ENCODE peak calls at places on chromosome 14, in eight cellular contexts. One of them, this sample, is unnamed. For H3K4me1, the result is how much of the 10 kb centered on the place peaks cover.

GRCh38 chr14:102580552-102581110 is 11.8 kb upstream of the RCOR1 start:
- DNase-seq in GM23338: no peak
- DNase-seq in transverse colon: no peak
- DNase-seq in endothelial cell of umbilical vein: no peak
- DNase-seq in HCT116: no peak
- DNase-seq in breast epithelium: no peak
- DNase-seq in suprapubic skin: no peak
- DNase-seq in upper lobe of left lung: no peak
- DNase-seq in this sample: no peak

GRCh38 chr14:64502476-64503183 is 1.0 kb downstream of the ZBTB25 start:
- DNase-seq in HCT116: no peak
- DNase-seq in transverse colon: peak
- DNase-seq in endothelial cell of umbilical vein: peak
- DNase-seq in suprapubic skin: no peak
- DNase-seq in breast epithelium: no peak
- DNase-seq in GM23338: peak
- DNase-seq in upper lobe of left lung: peak
- DNase-seq in this sample: peak

GRCh38 chr14:32434180-32434579 is 105.1 kb downstream of the AKAP6 start:
- DNase-seq in HCT116: no peak
- DNase-seq in suprapubic skin: no peak
- DNase-seq in GM23338: no peak
- DNase-seq in breast epithelium: no peak
- DNase-seq in transverse colon: peak
- DNase-seq in upper lobe of left lung: no peak
- DNase-seq in endothelial cell of umbilical vein: no peak
- DNase-seq in this sample: no peak

GRCh38 chr14:66039495-66039894 is 446.7 kb upstream of the CCDC196 start:
- DNase-seq in GM23338: no peak
- DNase-seq in transverse colon: no peak
- DNase-seq in suprapubic skin: no peak
- DNase-seq in HCT116: no peak
- DNase-seq in breast epithelium: no peak
- DNase-seq in upper lobe of left lung: no peak
- DNase-seq in endothelial cell of umbilical vein: no peak
- DNase-seq in this sample: no peak

GRCh38 chr14:64757601-64758000 is 53.4 kb downstream of the PLEKHG3 start:
- DNase-seq in GM23338: no peak
- DNase-seq in HCT116: no peak
- DNase-seq in transverse colon: no peak
- DNase-seq in endothelial cell of umbilical vein: no peak
- DNase-seq in suprapubic skin: no peak
- DNase-seq in breast epithelium: no peak
- DNase-seq in upper lobe of left lung: no peak
- DNase-seq in this sample: no peak

GRCh38 chr14:53002576-53002975 is 51.7 kb upstream of the FERMT2 start:
- DNase-seq in breast epithelium: no peak
- DNase-seq in transverse colon: no peak
- DNase-seq in GM23338: no peak
- DNase-seq in upper lobe of left lung: no peak
- DNase-seq in suprapubic skin: no peak
- DNase-seq in endothelial cell of umbilical vein: no peak
- DNase-seq in HCT116: no peak
- DNase-seq in this sample: no peak

GRCh38 chr14:75559451-75560187 is 18.8 kb upstream of the FLVCR2 start:
- DNase-seq in GM23338: no peak
- DNase-seq in upper lobe of left lung: peak
- DNase-seq in transverse colon: no peak
- DNase-seq in HCT116: no peak
- DNase-seq in endothelial cell of umbilical vein: no peak
- DNase-seq in breast epithelium: no peak
- DNase-seq in suprapubic skin: no peak
- DNase-seq in this sample: peak

GRCh38 chr14:76699209-76699608 is 62.1 kb upstream of the VASH1 start:
- DNase-seq in transverse colon: no peak
- DNase-seq in upper lobe of left lung: no peak
- DNase-seq in endothelial cell of umbilical vein: no peak
- DNase-seq in HCT116: no peak
- DNase-seq in breast epithelium: no peak
- DNase-seq in suprapubic skin: no peak
- DNase-seq in GM23338: no peak
- DNase-seq in this sample: no peak

GRCh38 chr14:87049886-87050820 is 942.8 kb downstream of the GALC start:
- DNase-seq in GM23338: peak
- DNase-seq in breast epithelium: no peak
- DNase-seq in suprapubic skin: no peak
- DNase-seq in transverse colon: no peak
- DNase-seq in upper lobe of left lung: no peak
- DNase-seq in HCT116: no peak
- DNase-seq in endothelial cell of umbilical vein: no peak
- DNase-seq in this sample: no peak

GRCh38 chr14:73718742-73719251 is 4.6 kb upstream of the PNMA1 start:
- DNase-seq in endothelial cell of umbilical vein: no peak
- DNase-seq in GM23338: peak
- DNase-seq in transverse colon: no peak
- DNase-seq in upper lobe of left lung: no peak
- DNase-seq in breast epithelium: no peak
- DNase-seq in suprapubic skin: no peak
- DNase-seq in HCT116: no peak
- DNase-seq in this sample: no peak

GRCh38 chr14:74610199-74610865 is 1.7 kb downstream of the LTBP2 start:
- DNase-seq in endothelial cell of umbilical vein: peak
- DNase-seq in suprapubic skin: no peak
- DNase-seq in GM23338: no peak
- DNase-seq in breast epithelium: no peak
- DNase-seq in upper lobe of left lung: no peak
- DNase-seq in HCT116: no peak
- DNase-seq in transverse colon: no peak
- DNase-seq in this sample: no peak

GRCh38 chr14:81343701-81344100 is 56.4 kb downstream of the STON2 start:
- DNase-seq in endothelial cell of umbilical vein: no peak
- DNase-seq in GM23338: no peak
- DNase-seq in suprapubic skin: no peak
- DNase-seq in HCT116: no peak
- DNase-seq in breast epithelium: no peak
- DNase-seq in transverse colon: no peak
- DNase-seq in upper lobe of left lung: no peak
- DNase-seq in this sample: no peak

GRCh38 chr14:102096569-102097188 is 9.8 kb upstream of the HSP90AA1 start:
- DNase-seq in upper lobe of left lung: peak
- DNase-seq in endothelial cell of umbilical vein: peak
- DNase-seq in HCT116: peak
- DNase-seq in suprapubic skin: peak
- DNase-seq in GM23338: peak
- DNase-seq in transverse colon: peak
- DNase-seq in breast epithelium: peak
- DNase-seq in this sample: peak

GRCh38 chr14:64026600-64026999 is 173.8 kb downstream of the SYNE2 start:
- DNase-seq in suprapubic skin: no peak
- DNase-seq in transverse colon: no peak
- DNase-seq in HCT116: no peak
- DNase-seq in breast epithelium: no peak
- DNase-seq in upper lobe of left lung: no peak
- DNase-seq in GM23338: no peak
- DNase-seq in endothelial cell of umbilical vein: no peak
- DNase-seq in this sample: no peak

GRCh38 chr14:83019744-83020414 is 1486.2 kb upstream of the SEL1L start:
- DNase-seq in HCT116: no peak
- DNase-seq in upper lobe of left lung: no peak
- DNase-seq in breast epithelium: no peak
- DNase-seq in transverse colon: no peak
- DNase-seq in suprapubic skin: no peak
- DNase-seq in endothelial cell of umbilical vein: no peak
- DNase-seq in GM23338: no peak
- DNase-seq in this sample: no peak

GRCh38 chr14:96104469-96105057 is 65.4 kb downstream of the C14orf132 start:
- DNase-seq in transverse colon: peak
- DNase-seq in HCT116: no peak
- DNase-seq in GM23338: no peak
- DNase-seq in endothelial cell of umbilical vein: peak
- DNase-seq in upper lobe of left lung: peak
- DNase-seq in suprapubic skin: peak
- DNase-seq in breast epithelium: peak
- DNase-seq in this sample: peak

GRCh38 chr14:74140374-74140850 is 55.7 kb downstream of the LIN52 start:
- DNase-seq in endothelial cell of umbilical vein: peak
- DNase-seq in HCT116: no peak
- DNase-seq in suprapubic skin: peak
- DNase-seq in GM23338: peak
- DNase-seq in transverse colon: peak
- DNase-seq in breast epithelium: no peak
- DNase-seq in upper lobe of left lung: peak
- DNase-seq in this sample: no peak

GRCh38 chr14:64826845-64827244 is 52.9 kb downstream of the SPTB start:
- DNase-seq in suprapubic skin: no peak
- DNase-seq in breast epithelium: no peak
- DNase-seq in upper lobe of left lung: peak
- DNase-seq in HCT116: no peak
- DNase-seq in GM23338: no peak
- DNase-seq in endothelial cell of umbilical vein: no peak
- DNase-seq in transverse colon: no peak
- DNase-seq in this sample: no peak

GRCh38 chr14:75794615-75795038 is 133.6 kb downstream of the TTLL5 start:
- DNase-seq in suprapubic skin: no peak
- DNase-seq in GM23338: peak
- DNase-seq in upper lobe of left lung: no peak
- DNase-seq in endothelial cell of umbilical vein: peak
- DNase-seq in transverse colon: no peak
- DNase-seq in breast epithelium: no peak
- DNase-seq in HCT116: peak
- DNase-seq in this sample: no peak

GRCh38 chr14:50533314-50533705 is 941 bp upstream of the MAP4K5 start:
- DNase-seq in HCT116: no peak
- DNase-seq in suprapubic skin: no peak
- DNase-seq in breast epithelium: no peak
- DNase-seq in transverse colon: no peak
- DNase-seq in GM23338: no peak
- DNase-seq in endothelial cell of umbilical vein: no peak
- DNase-seq in upper lobe of left lung: no peak
- DNase-seq in this sample: no peak

GRCh38 chr14:65462411-65462810 is 49.9 kb downstream of the FUT8 start:
- DNase-seq in HCT116: no peak
- DNase-seq in suprapubic skin: no peak
- DNase-seq in breast epithelium: no peak
- DNase-seq in GM23338: no peak
- DNase-seq in upper lobe of left lung: no peak
- DNase-seq in transverse colon: no peak
- DNase-seq in endothelial cell of umbilical vein: no peak
- DNase-seq in this sample: no peak

GRCh38 chr14:77478029-77478428 is 20.1 kb downstream of the AHSA1 start:
- DNase-seq in transverse colon: no peak
- DNase-seq in endothelial cell of umbilical vein: no peak
- DNase-seq in upper lobe of left lung: no peak
- DNase-seq in suprapubic skin: no peak
- DNase-seq in HCT116: no peak
- DNase-seq in breast epithelium: no peak
- DNase-seq in GM23338: no peak
- DNase-seq in this sample: no peak

GRCh38 chr14:67357583-67358354 is 1.8 kb downstream of the ATP6V1D start:
- DNase-seq in upper lobe of left lung: no peak
- DNase-seq in transverse colon: no peak
- DNase-seq in GM23338: no peak
- DNase-seq in breast epithelium: no peak
- DNase-seq in HCT116: no peak
- DNase-seq in suprapubic skin: no peak
- DNase-seq in endothelial cell of umbilical vein: no peak
- DNase-seq in this sample: no peak

GRCh38 chr14:102020058-102020971 is 55.9 kb downstream of the DYNC1H1 start:
- DNase-seq in transverse colon: no peak
- DNase-seq in suprapubic skin: no peak
- DNase-seq in upper lobe of left lung: no peak
- DNase-seq in endothelial cell of umbilical vein: no peak
- DNase-seq in GM23338: no peak
- DNase-seq in HCT116: no peak
- DNase-seq in breast epithelium: no peak
- DNase-seq in this sample: no peak

GRCh38 chr14:30331030-30331429 is 227.9 kb upstream of the G2E3 start:
- DNase-seq in breast epithelium: no peak
- DNase-seq in HCT116: no peak
- DNase-seq in endothelial cell of umbilical vein: no peak
- DNase-seq in transverse colon: no peak
- DNase-seq in upper lobe of left lung: no peak
- DNase-seq in suprapubic skin: no peak
- DNase-seq in GM23338: no peak
- DNase-seq in this sample: no peak
- TF ChIP-seq POLR2AphosphoS5 in breast epithelium: no peak
- TF ChIP-seq POLR2AphosphoS5 in HCT116: no peak
- TF ChIP-seq POLR2AphosphoS5 in endothelial cell of umbilical vein: no peak
- TF ChIP-seq POLR2AphosphoS5 in transverse colon: no peak
- TF ChIP-seq POLR2AphosphoS5 in upper lobe of left lung: no peak
- TF ChIP-seq POLR2AphosphoS5 in suprapubic skin: no peak
- TF ChIP-seq POLR2AphosphoS5 in GM23338: no peak
- TF ChIP-seq POLR2AphosphoS5 in this sample: no peak

DNA sequence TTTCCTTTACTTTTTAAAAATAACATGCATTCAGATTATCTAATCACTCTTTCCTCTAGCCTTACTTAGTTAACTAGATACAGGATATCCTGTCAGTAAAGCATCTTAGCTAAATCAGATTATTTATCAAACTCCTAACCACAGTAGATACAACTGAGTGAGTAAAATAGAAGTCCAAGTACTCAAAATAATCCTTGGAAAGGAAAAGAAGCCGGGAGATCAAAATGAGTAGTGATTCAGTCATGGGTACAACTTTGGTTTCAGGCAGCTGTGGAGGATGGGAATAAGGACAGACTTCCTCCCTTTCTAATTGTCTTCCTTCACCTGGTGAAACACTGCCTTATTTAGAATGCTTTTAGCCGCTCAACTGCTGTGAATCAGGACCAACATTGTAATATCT is 29.4 kb downstream of the GNG2 start:
- DNase-seq in transverse colon: no peak
- DNase-seq in GM23338: no peak
- DNase-seq in endothelial cell of umbilical vein: peak
- DNase-seq in breast epithelium: no peak
- DNase-seq in HCT116: no peak
- DNase-seq in upper lobe of left lung: no peak
- DNase-seq in suprapubic skin: no peak
- DNase-seq in this sample: no peak
- H3K4me1 ChIP-seq in transverse colon: under half
- H3K4me1 ChIP-seq in GM23338: under half
- H3K4me1 ChIP-seq in endothelial cell of umbilical vein: under half
- H3K4me1 ChIP-seq in breast epithelium: under half
- H3K4me1 ChIP-seq in HCT116: under half
- H3K4me1 ChIP-seq in upper lobe of left lung: under half
- H3K4me1 ChIP-seq in suprapubic skin: under half
- H3K4me1 ChIP-seq in this sample: under half

GRCh38 chr14:49306152-49306751 is 279.9 kb downstream of the RPS29 start:
- DNase-seq in suprapubic skin: no peak
- DNase-seq in breast epithelium: no peak
- DNase-seq in upper lobe of left lung: no peak
- DNase-seq in endothelial cell of umbilical vein: peak
- DNase-seq in GM23338: peak
- DNase-seq in transverse colon: no peak
- DNase-seq in HCT116: peak
- DNase-seq in this sample: no peak
- TF ChIP-seq CTCF in suprapubic skin: no peak
- TF ChIP-seq CTCF in breast epithelium: no peak
- TF ChIP-seq CTCF in upper lobe of left lung: peak
- TF ChIP-seq CTCF in endothelial cell of umbilical vein: no peak
- TF ChIP-seq CTCF in GM23338: peak
- TF ChIP-seq CTCF in transverse colon: peak
- TF ChIP-seq CTCF in HCT116: peak
- TF ChIP-seq CTCF in this sample: no peak

GRCh38 chr14:79584679-79585078 is 626.6 kb downstream of the DIO2 start:
- DNase-seq in GM23338: no peak
- DNase-seq in endothelial cell of umbilical vein: peak
- DNase-seq in upper lobe of left lung: no peak
- DNase-seq in HCT116: no peak
- DNase-seq in transverse colon: no peak
- DNase-seq in suprapubic skin: no peak
- DNase-seq in breast epithelium: no peak
- DNase-seq in this sample: no peak
- TF ChIP-seq POLR2AphosphoS5 in GM23338: no peak
- TF ChIP-seq POLR2AphosphoS5 in endothelial cell of umbilical vein: no peak
- TF ChIP-seq POLR2AphosphoS5 in upper lobe of left lung: no peak
- TF ChIP-seq POLR2AphosphoS5 in HCT116: no peak
- TF ChIP-seq POLR2AphosphoS5 in transverse colon: no peak
- TF ChIP-seq POLR2AphosphoS5 in suprapubic skin: no peak
- TF ChIP-seq POLR2AphosphoS5 in breast epithelium: no peak
- TF ChIP-seq POLR2AphosphoS5 in this sample: no peak

This sample was measured in stomach.